ENCODE peak calls at places on chromosomes 3 and 15, in four cellular contexts. One of them, this sample, is unnamed.

GRCh38 chr3:194375473-194375872 is 5.9 kb upstream of the LRRC15 start:
- DNase-seq in aorta: peak; percentile 28
- DNase-seq in heart right ventricle: no peak
- DNase-seq in sigmoid colon: no peak
- DNase-seq in this sample: no peak

GRCh38 chr15:93040288-93041158 is 48.5 kb downstream of the RGMA start:
- DNase-seq in sigmoid colon: peak; percentile 60
- DNase-seq in aorta: peak; percentile 40
- DNase-seq in heart right ventricle: no peak
- DNase-seq in this sample: no peak

GRCh38 chr15:40891810-40892448 is 2.3 kb upstream of the VPS18 start:
- DNase-seq in heart right ventricle: no peak
- DNase-seq in sigmoid colon: no peak
- DNase-seq in aorta: no peak
- DNase-seq in this sample: no peak

GRCh38 chr3:132595036-132595435 is 2.0 kb upstream of the ACKR4 start:
- DNase-seq in aorta: no peak
- DNase-seq in heart right ventricle: no peak
- DNase-seq in sigmoid colon: no peak
- DNase-seq in this sample: no peak

GRCh38 chr3:103337179-103337845 is 902.5 kb downstream of the ZPLD1 start:
- DNase-seq in aorta: no peak
- DNase-seq in sigmoid colon: no peak
- DNase-seq in heart right ventricle: no peak
- DNase-seq in this sample: no peak

GRCh38 chr3:19946291-19946831 is 536 bp upstream of the RAB5A start:
- DNase-seq in sigmoid colon: no peak
- DNase-seq in heart right ventricle: no peak
- DNase-seq in aorta: no peak
- DNase-seq in this sample: no peak

GRCh38 chr15:78290222-78290621 is 9.2 kb downstream of the SKIC8 start:
- DNase-seq in aorta: no peak
- DNase-seq in heart right ventricle: no peak
- DNase-seq in sigmoid colon: no peak
- DNase-seq in this sample: no peak

GRCh38 chr3:25781758-25782594 is 1.3 kb downstream of the NGLY1 start:
- DNase-seq in aorta: no peak
- DNase-seq in heart right ventricle: no peak
- DNase-seq in sigmoid colon: no peak
- DNase-seq in this sample: no peak

GRCh38 chr3:177439729-177440269 is 242.5 kb upstream of the TBL1XR1 start:
- DNase-seq in aorta: no peak
- DNase-seq in sigmoid colon: no peak
- DNase-seq in heart right ventricle: no peak
- DNase-seq in this sample: no peak

GRCh38 chr15:90836296-90836871 is 32.0 kb upstream of the FURIN start:
- DNase-seq in aorta: no peak
- DNase-seq in heart right ventricle: no peak
- DNase-seq in sigmoid colon: no peak
- DNase-seq in this sample: no peak

GRCh38 chr3:102224171-102224570 is 210.6 kb upstream of the ZPLD1 start:
- DNase-seq in sigmoid colon: no peak
- DNase-seq in heart right ventricle: no peak
- DNase-seq in aorta: no peak
- DNase-seq in this sample: no peak

GRCh38 chr3:56467108-56467507 is 1.2 kb downstream of the ERC2 start:
- DNase-seq in sigmoid colon: no peak
- DNase-seq in aorta: no peak
- DNase-seq in heart right ventricle: peak; percentile 33
- DNase-seq in this sample: peak; percentile 62

GRCh38 chr3:197501496-197501878 is 54.3 kb downstream of the BDH1 start:
- DNase-seq in heart right ventricle: no peak
- DNase-seq in aorta: no peak
- DNase-seq in sigmoid colon: no peak
- DNase-seq in this sample: no peak

GRCh38 chr3:66037986-66038369 is 740 bp downstream of the MAGI1 start:
- DNase-seq in sigmoid colon: no peak
- DNase-seq in aorta: peak; percentile 77
- DNase-seq in heart right ventricle: peak; percentile 36
- DNase-seq in this sample: peak; percentile 25

GRCh38 chr3:134078169-134078821 is 48.6 kb upstream of the SLCO2A1 start:
- DNase-seq in sigmoid colon: no peak
- DNase-seq in aorta: peak; percentile 28
- DNase-seq in heart right ventricle: no peak
- DNase-seq in this sample: no peak

GRCh38 chr3:195099976-195100755 is 170.8 kb downstream of the XXYLT1 start:
- DNase-seq in heart right ventricle: peak; percentile 3
- DNase-seq in sigmoid colon: no peak
- DNase-seq in aorta: peak; percentile 47
- DNase-seq in this sample: peak; percentile 11

GRCh38 chr15:74824976-74825375 is 1.5 kb upstream of the CPLX3 start:
- DNase-seq in sigmoid colon: no peak
- DNase-seq in aorta: no peak
- DNase-seq in heart right ventricle: no peak
- DNase-seq in this sample: no peak

GRCh38 chr15:64263567-64263966 is 92.4 kb downstream of the CSNK1G1 start:
- DNase-seq in heart right ventricle: no peak
- DNase-seq in sigmoid colon: no peak
- DNase-seq in aorta: no peak
- DNase-seq in this sample: no peak

GRCh38 chr15:38254065-38254883 is 1.6 kb downstream of the SPRED1 start:
- DNase-seq in sigmoid colon: peak; percentile 68
- DNase-seq in heart right ventricle: no peak
- DNase-seq in aorta: no peak
- DNase-seq in this sample: no peak

DNA sequence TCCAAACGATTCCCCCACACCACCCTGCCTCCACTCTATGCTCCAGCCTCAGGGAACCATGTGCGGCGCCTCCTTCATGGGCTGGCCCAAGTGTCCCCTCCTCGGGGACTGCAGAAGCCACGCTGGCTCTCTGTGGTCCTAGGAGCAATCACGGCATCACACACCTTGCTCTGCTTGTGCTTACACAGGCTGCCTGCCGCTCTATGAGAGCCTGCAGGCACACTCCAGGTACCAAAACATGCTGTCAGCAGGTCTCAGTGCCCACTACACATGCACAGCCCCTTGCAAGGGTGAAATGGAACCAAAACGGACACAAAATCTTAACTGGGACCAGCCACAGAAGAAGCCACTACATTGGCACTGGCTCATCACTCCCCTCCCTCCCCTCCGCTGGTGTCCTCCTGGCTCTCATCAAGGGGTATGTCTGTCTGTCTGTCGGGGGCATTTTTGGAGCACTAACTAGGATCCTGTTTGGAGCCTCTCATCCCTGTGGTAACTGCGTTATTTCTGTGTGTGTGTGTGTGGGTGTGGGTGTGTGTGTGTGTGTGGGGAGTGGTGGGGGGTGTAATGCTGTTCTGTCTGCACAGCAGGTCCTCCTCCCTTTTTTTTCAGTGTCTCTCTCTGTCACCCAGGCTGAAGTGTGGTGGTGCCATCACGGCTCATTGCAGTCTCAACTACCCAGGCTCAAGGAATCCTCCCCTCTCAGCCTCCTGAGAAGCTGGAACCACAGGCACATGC is 60.6 kb downstream of the DHX30 start:
- DNase-seq in aorta: peak; percentile 30
- DNase-seq in heart right ventricle: no peak
- DNase-seq in sigmoid colon: no peak
- DNase-seq in this sample: no peak
- H3K36me3 ChIP-seq in aorta: peaks cover 8% of the 10 kb centered on the region
- H3K36me3 ChIP-seq in heart right ventricle: peaks cover 95% of the 10 kb centered on the region
- H3K36me3 ChIP-seq in sigmoid colon: peaks cover 39% of the 10 kb centered on the region
- H3K36me3 ChIP-seq in this sample: peaks cover 85% of the 10 kb centered on the region

DNA sequence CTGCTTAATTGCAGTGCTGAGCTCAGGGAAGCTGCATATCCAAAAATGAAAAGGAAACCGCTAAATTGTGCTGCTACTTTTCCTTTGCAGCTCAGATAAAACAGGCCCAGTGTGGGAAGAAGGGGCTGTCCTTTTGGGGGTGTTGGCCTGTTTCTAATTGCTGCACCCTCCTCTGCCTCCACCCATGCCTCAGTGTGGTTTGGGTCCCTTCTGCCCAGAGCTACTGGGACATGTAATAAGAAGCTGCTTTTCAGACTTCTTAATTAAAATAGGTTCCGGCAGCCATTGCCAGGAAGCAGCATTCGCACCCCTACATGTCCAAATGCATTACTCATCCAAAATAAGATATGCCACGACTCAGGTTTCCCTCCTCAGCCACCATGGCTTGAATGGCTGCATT is 236.0 kb upstream of the CTDSPL start:
- DNase-seq in aorta: no peak
- DNase-seq in heart right ventricle: no peak
- DNase-seq in sigmoid colon: no peak
- DNase-seq in this sample: no peak
- H3K27me3 ChIP-seq in aorta: no peaks in the 10 kb centered on the region
- H3K27me3 ChIP-seq in heart right ventricle: no peaks in the 10 kb centered on the region
- H3K27me3 ChIP-seq in sigmoid colon: no peaks in the 10 kb centered on the region
- H3K27me3 ChIP-seq in this sample: no peaks in the 10 kb centered on the region

GRCh38 chr3:11566916-11567315 is 76.8 kb downstream of the VGLL4 start:
- DNase-seq in aorta: no peak
- DNase-seq in heart right ventricle: no peak
- DNase-seq in sigmoid colon: no peak
- DNase-seq in this sample: no peak

GRCh38 chr3:11569156-11569741 is 74.5 kb downstream of the VGLL4 start:
- DNase-seq in sigmoid colon: no peak
- DNase-seq in aorta: peak; percentile 69
- DNase-seq in heart right ventricle: no peak
- DNase-seq in this sample: no peak

GRCh38 chr3:11568503-11569155 is 75.1 kb downstream of the VGLL4 start:
- DNase-seq in sigmoid colon: peak; percentile 93
- DNase-seq in heart right ventricle: peak; percentile 68
- DNase-seq in aorta: peak; percentile 97
- DNase-seq in this sample: peak; percentile 62

GRCh38 chr3:11566478-11566877 is 77.2 kb downstream of the VGLL4 start:
- DNase-seq in heart right ventricle: no peak
- DNase-seq in sigmoid colon: no peak
- DNase-seq in aorta: no peak
- DNase-seq in this sample: no peak

DNA sequence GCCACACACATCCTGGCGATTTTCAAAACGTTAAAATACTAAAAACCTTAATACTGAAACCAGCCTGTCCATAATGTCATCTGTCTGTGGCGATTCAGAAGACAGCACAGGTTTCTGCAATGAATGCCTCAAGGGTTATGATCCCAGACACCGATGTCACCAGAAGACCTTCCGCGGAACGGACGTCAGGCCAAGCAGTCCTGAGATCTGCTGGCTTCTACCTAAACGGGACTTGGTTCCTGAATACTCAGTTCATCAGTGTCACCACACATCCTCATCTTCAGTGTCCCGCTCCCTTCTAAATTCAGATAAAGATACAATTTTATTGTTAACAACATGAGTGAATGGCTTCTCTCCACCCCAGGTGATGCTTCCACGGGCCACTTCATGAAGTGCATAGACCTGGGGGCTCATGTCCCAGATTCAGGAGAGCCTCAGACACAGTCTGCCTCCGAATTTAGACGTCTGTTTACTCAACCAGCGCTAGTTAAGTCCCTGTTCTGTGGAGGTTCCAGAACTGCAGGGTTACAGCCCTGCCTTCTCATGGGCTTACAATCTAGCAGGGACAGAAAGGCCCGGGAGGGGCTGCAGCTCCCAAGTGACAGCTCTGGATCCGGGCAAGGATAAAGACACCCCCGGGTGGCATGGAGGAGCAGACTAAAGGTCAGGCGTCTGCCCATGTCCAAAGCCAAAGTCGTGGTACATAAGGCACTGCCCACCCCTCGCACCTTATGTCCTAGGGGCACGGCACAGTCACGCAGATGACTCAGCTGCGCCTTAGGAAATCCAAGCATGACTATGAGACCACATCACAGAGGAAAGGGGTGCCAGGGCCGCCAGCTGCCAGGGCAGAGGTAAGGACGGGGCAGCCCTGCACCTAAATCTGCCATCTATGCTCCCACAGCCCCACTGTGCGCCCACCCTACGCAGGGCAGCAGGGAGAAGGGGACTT is 75.9 kb downstream of the VGLL4 start:
- DNase-seq in heart right ventricle: no peak
- DNase-seq in sigmoid colon: no peak
- DNase-seq in aorta: peak; percentile 94
- DNase-seq in this sample: no peak
- H3K4me3 ChIP-seq in heart right ventricle: peak overlapping the region; percentile 33
- H3K4me3 ChIP-seq in sigmoid colon: peak overlapping the region; percentile 24
- H3K4me3 ChIP-seq in aorta: no peak overlapping the region
- H3K4me3 ChIP-seq in this sample: peak overlapping the region; percentile 46

GRCh38 chr3:126450219-126450618 is 25.5 kb downstream of the ZXDC start:
- DNase-seq in aorta: peak; percentile 39
- DNase-seq in heart right ventricle: no peak
- DNase-seq in sigmoid colon: peak; percentile 37
- DNase-seq in this sample: no peak
- H3K36me3 ChIP-seq in aorta: peaks cover 3% of the 10 kb centered on the region
- H3K36me3 ChIP-seq in heart right ventricle: peaks cover 72% of the 10 kb centered on the region
- H3K36me3 ChIP-seq in sigmoid colon: peaks cover 33% of the 10 kb centered on the region
- H3K36me3 ChIP-seq in this sample: peaks cover 61% of the 10 kb centered on the region

This sample was measured in left ventricle myocardium inferior.